ENCODE peak calls at places on chromosomes 12 and 14, in eight cellular contexts. B, U, N, L, P, C, F and R are unnamed samples.

GRCh38 chr14:60981626-60982455 is 796 bp downstream of the SLC38A6 start:
- DNase-seq in B (no peak), U (no peak), N (no peak), L (no peak), P (peak), C (no peak), F (peak), R (no peak)

GRCh38 chr14:81161088-81161487 is 59.7 kb downstream of the GTF2A1 start:
- DNase-seq in B (no peak), U (no peak), N (no peak), L (no peak), P (no peak), C (no peak), F (no peak), R (no peak)

GRCh38 chr12:66239295-66239694 is 50.3 kb downstream of the IRAK3 start:
- DNase-seq in B (no peak), U (no peak), N (no peak), L (no peak), P (no peak), C (no peak), F (no peak), R (no peak)

GRCh38 chr14:100281286-100282082 is 24.8 kb downstream of the SLC25A29 start:
- DNase-seq in B (no peak), U (no peak), N (no peak), L (no peak), P (no peak), C (peak), F (no peak), R (no peak)

GRCh38 chr14:23432102-23432925 is 3.1 kb downstream of the MYH7 start:
- DNase-seq in B (peak), U (no peak), N (no peak), L (no peak), P (no peak), C (no peak), F (no peak), R (no peak)

GRCh38 chr12:116528067-116528466 is 31.1 kb upstream of the MAP1LC3B2 start:
- DNase-seq in B (no peak), U (no peak), N (no peak), L (no peak), P (no peak), C (no peak), F (peak), R (no peak)

GRCh38 chr14:68734231-68734732 is 58.6 kb downstream of the ZFP36L1 start:
- DNase-seq in B (no peak), U (no peak), N (no peak), L (no peak), P (no peak), C (no peak), F (no peak), R (no peak)

GRCh38 chr14:52913271-52913670 is 37.6 kb downstream of the FERMT2 start:
- DNase-seq in B (no peak), U (no peak), N (no peak), L (no peak), P (no peak), C (no peak), F (no peak), R (no peak)

GRCh38 chr14:98168196-98168985 is 1103.6 kb downstream of the BCL11B start:
- DNase-seq in B (no peak), U (no peak), N (peak), L (no peak), P (no peak), C (no peak), F (no peak), R (no peak)

DNA sequence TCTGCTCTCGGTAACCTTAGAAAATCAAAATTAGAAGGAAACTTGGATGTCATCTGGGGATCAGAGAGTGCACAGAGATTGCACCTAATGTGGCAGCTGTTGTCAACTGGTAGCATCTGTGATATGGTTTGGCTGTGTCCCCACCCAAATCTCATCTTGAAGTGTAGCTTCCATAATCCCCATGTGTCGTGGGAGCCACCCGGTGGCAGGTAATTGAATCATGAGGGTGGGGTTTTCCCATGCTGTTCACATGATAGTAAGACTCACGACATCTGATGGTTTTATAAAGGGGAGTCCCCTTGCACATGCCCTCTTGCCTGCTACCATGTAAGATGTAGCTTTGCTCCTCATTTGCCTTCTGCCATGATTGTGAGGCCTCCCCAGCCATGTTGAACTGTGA is 127.7 kb upstream of the SRRM4 start:
- DNase-seq in B (no peak), U (no peak), N (peak), L (no peak), P (no peak), C (no peak), F (no peak), R (no peak)
- TF ChIP-seq CTCF in B (no peak), U (peak), N (peak), L (no peak), P (no peak), C (no peak), F (no peak), R (no peak)

DNA sequence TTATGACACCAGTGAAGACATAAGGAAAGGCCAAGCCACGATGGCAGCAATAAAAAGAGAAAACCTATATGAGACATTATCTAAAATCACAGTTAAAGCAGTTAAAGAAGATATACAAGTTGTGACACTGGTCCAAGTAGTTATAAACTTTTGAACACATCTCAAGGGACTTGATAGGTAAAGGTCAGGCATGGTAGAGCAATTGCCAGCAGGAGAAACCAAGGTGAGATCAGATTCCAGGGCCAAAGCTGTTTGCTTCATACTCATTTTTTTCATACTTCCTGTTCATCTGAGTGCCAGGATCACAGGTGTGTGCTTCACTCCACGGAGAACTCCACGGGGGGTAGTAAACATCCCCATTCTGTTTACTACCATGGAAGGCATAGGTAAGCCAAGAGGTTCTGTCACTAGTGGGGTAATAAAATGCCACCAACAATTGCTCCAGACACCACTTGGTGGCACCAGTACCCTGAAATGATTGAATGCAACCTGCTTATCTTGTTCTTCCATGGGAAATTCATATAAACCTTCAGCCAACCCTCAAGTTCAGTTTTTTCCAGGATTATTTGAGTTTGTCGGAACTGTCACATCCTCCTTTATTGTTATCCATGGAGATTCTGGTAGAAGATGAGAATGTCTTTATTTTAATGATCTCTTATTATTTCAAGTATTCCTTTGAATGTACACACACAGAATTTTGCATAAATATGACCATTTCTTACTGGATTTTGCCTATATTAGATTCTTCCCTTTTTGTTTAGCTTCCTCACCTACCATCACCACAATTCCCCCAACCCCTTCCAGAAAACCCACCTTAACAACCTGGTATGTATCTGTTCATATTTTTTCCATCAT is 59.2 kb upstream of the TSPAN8 start:
- DNase-seq in B (no peak), U (no peak), N (no peak), L (no peak), P (no peak), C (peak), F (peak), R (no peak)
- TF ChIP-seq CTCF in B (no peak), U (peak), N (peak), L (no peak), P (peak), C (peak), F (peak), R (peak)

GRCh38 chr14:84421611-84422010 is 1108.3 kb upstream of the FLRT2 start:
- DNase-seq in B (no peak), U (no peak), N (no peak), L (no peak), P (no peak), C (no peak), F (peak), R (no peak)
- TF ChIP-seq CTCF in B (no peak), U (no peak), N (no peak), L (no peak), P (no peak), C (no peak), F (no peak), R (no peak)

GRCh38 chr14:101717663-101718490 is 43.6 kb upstream of the PPP2R5C start:
- DNase-seq in B (no peak), U (no peak), N (no peak), L (no peak), P (no peak), C (peak), F (no peak), R (no peak)
- TF ChIP-seq CTCF in B (no peak), U (no peak), N (no peak), L (no peak), P (no peak), C (no peak), F (no peak), R (no peak)

GRCh38 chr14:91354979-91355685 is 62.5 kb downstream of the CCDC88C start:
- DNase-seq in B (no peak), U (peak), N (no peak), L (no peak), P (no peak), C (no peak), F (no peak), R (no peak)
- TF ChIP-seq CTCF in B (no peak), U (peak), N (peak), L (no peak), P (peak), C (no peak), F (peak), R (peak)